ENCODE peak calls at places on chromosomes 3 and 15, in eight cellular contexts. K is endothelial cell, D is endothelial cell of umbilical vein, M is islet precursor cell, O is A172, E is prostate gland, H is thoracic aorta, I is HT1080. R is an unnamed sample.

GRCh38 chr15:27359586-27359985 is 388.6 kb downstream of the GABRG3 start:
- DNase-seq in E (no peak), I (no peak), K (no peak), H (no peak), M (no peak), D (no peak), O (no peak), R (no peak)

GRCh38 chr15:67030036-67030762 is 35.2 kb upstream of the SMAD3 start:
- DNase-seq in E (no peak), I (no peak), O (peak), D (no peak), M (peak), K (no peak), H (no peak), R (peak)

GRCh38 chr3:123409443-123410148 is 39.3 kb downstream of the ADCY5 start:
- DNase-seq in E (no peak), M (no peak), I (no peak), O (peak), H (no peak), D (no peak), K (no peak), R (no peak)

GRCh38 chr3:11634974-11635612 is 8.6 kb downstream of the VGLL4 start:
- DNase-seq in M (no peak), E (no peak), H (no peak), O (no peak), D (peak), I (no peak), K (no peak), R (no peak)

GRCh38 chr3:148208975-148209374 is 488.7 kb upstream of the AGTR1 start:
- DNase-seq in E (no peak), O (no peak), K (no peak), D (no peak), H (no peak), M (no peak), I (no peak), R (no peak)

GRCh38 chr3:157312366-157312745 is 124.3 kb upstream of the PTX3 start:
- DNase-seq in E (no peak), O (no peak), D (no peak), H (no peak), M (no peak), I (no peak), K (no peak), R (no peak)

GRCh38 chr3:124812291-124813265 is 74.6 kb downstream of the ITGB5 start:
- DNase-seq in K (no peak), D (peak), H (peak), E (no peak), I (peak), M (peak), O (peak), R (peak)

GRCh38 chr3:14608298-14608697 is 43.3 kb upstream of the CCDC174 start:
- DNase-seq in H (no peak), I (no peak), E (no peak), O (no peak), D (no peak), K (no peak), M (no peak), R (peak)

GRCh38 chr3:146431240-146431639 is 38.1 kb downstream of the PLSCR2 start:
- DNase-seq in K (no peak), O (no peak), H (no peak), E (no peak), D (no peak), I (no peak), M (no peak), R (no peak)

GRCh38 chr3:190024912-190025311 is 95.8 kb downstream of the P3H2 start:
- DNase-seq in I (peak), E (no peak), O (peak), D (peak), K (no peak), H (no peak), M (no peak), R (no peak)

GRCh38 chr3:139127101-139127500 is 82.4 kb upstream of the PRR23C start:
- DNase-seq in O (peak), H (no peak), M (peak), K (no peak), E (no peak), D (no peak), I (peak), R (no peak)

GRCh38 chr3:142105991-142106390 is 43.4 kb downstream of the TFDP2 start:
- DNase-seq in D (no peak), H (no peak), I (no peak), E (no peak), K (no peak), O (no peak), M (no peak), R (no peak)

GRCh38 chr15:33587773-33588172 is 277.0 kb downstream of the RYR3 start:
- DNase-seq in D (no peak), O (peak), E (no peak), K (no peak), M (peak), H (no peak), I (peak), R (peak)

GRCh38 chr15:71093089-71094024 is 21.9 kb upstream of the THSD4 start:
- DNase-seq in D (no peak), K (no peak), E (peak), I (peak), M (peak), O (peak), H (no peak), R (no peak)

GRCh38 chr3:134931045-134931775 is 136.2 kb downstream of the EPHB1 start:
- DNase-seq in M (no peak), I (no peak), O (no peak), H (no peak), D (no peak), E (no peak), K (no peak), R (peak)

GRCh38 chr3:60114191-60114590 is 1064.4 kb upstream of the CFAP20DC start:
- DNase-seq in I (no peak), D (no peak), O (no peak), H (no peak), K (no peak), E (no peak), M (no peak), R (no peak)

GRCh38 chr15:73983773-73984172 is 8.3 kb downstream of the STOML1 start:
- DNase-seq in M (no peak), H (no peak), O (no peak), K (no peak), I (no peak), E (no peak), D (no peak), R (no peak)

GRCh38 chr3:150497956-150498355 is 48.3 kb downstream of the SERP1 start:
- DNase-seq in E (no peak), H (no peak), O (peak), D (peak), K (no peak), M (no peak), I (peak), R (no peak)

GRCh38 chr3:45509038-45509767 is 85.3 kb upstream of the LIMD1 start:
- DNase-seq in I (peak), O (peak), E (no peak), K (no peak), H (no peak), M (no peak), D (no peak), R (peak)

GRCh38 chr15:80480909-80481308 is 76.7 kb downstream of the ARNT2 start:
- DNase-seq in I (peak), O (peak), D (no peak), H (no peak), K (no peak), M (peak), E (no peak), R (peak)

GRCh38 chr15:64163662-64164362 is 990 bp upstream of the PPIB start:
- DNase-seq in E (no peak), D (no peak), I (no peak), M (no peak), K (no peak), O (no peak), H (no peak), R (peak)

GRCh38 chr3:23738946-23739345 is 66.8 kb upstream of the UBE2E1 start:
- DNase-seq in M (no peak), D (no peak), H (no peak), O (peak), K (no peak), I (peak), E (no peak), R (no peak)

GRCh38 chr3:5231067-5231466 is 43.6 kb downstream of the EDEM1 start:
- DNase-seq in H (no peak), I (no peak), D (no peak), M (no peak), E (no peak), O (no peak), K (no peak), R (no peak)

GRCh38 chr3:55828712-55829111 is 341.6 kb upstream of the WNT5A start:
- DNase-seq in H (no peak), K (no peak), E (no peak), M (no peak), O (no peak), I (peak), D (no peak), R (no peak)

GRCh38 chr3:129238945-129239705 is 10.3 kb upstream of the COPG1 start:
- DNase-seq in O (no peak), M (no peak), D (no peak), H (no peak), K (no peak), E (no peak), I (peak), R (no peak)

GRCh38 chr15:67433495-67434099 is 87.3 kb upstream of the C15orf61 start:
- DNase-seq in E (peak), M (peak), D (peak), O (peak), K (peak), H (no peak), I (peak), R (peak)

GRCh38 chr3:61730058-61730457 is 168.7 kb downstream of the PTPRG start:
- DNase-seq in O (no peak), E (no peak), H (no peak), K (no peak), I (no peak), D (no peak), M (no peak), R (no peak)

GRCh38 chr15:56491110-56491722 is 26.3 kb upstream of the MNS1 start:
- DNase-seq in K (peak), I (peak), M (peak), E (peak), H (no peak), O (peak), D (peak), R (peak)

GRCh38 chr15:51842852-51843737 is 13.6 kb downstream of the TMOD3 start:
- DNase-seq in M (peak), H (no peak), K (no peak), I (peak), E (no peak), D (peak), O (peak), R (peak)

GRCh38 chr15:48190932-48191573 is 412 bp upstream of the CTXN2 start:
- DNase-seq in M (peak), H (peak), K (peak), D (peak), E (peak), I (peak), O (peak), R (peak)

GRCh38 chr3:194879991-194880939 is 194.6 kb downstream of the FAM43A start:
- DNase-seq in O (peak), M (peak), H (no peak), D (peak), I (peak), K (no peak), E (peak), R (no peak)